ENCODE peak calls at places on chromosomes 5 and 9, in eight cellular contexts. One of them, this sample, is unnamed.

GRCh38 chr5:148523139-148523538 is 131.2 kb downstream of the HTR4 start:
- DNase-seq in EH: no peak
- DNase-seq in erythroblast: no peak
- DNase-seq in neural progenitor cell: peak; percentile 20
- DNase-seq in central memory CD8-positive, alpha-beta T cell: no peak
- DNase-seq in colonic mucosa: no peak
- DNase-seq in GM12891: no peak
- DNase-seq in CD8-positive, alpha-beta memory T cell: no peak
- DNase-seq in this sample: no peak

GRCh38 chr5:2075365-2075764 is 192.6 kb upstream of the IRX4 start:
- DNase-seq in EH: no peak
- DNase-seq in erythroblast: no peak
- DNase-seq in neural progenitor cell: no peak
- DNase-seq in central memory CD8-positive, alpha-beta T cell: no peak
- DNase-seq in colonic mucosa: no peak
- DNase-seq in GM12891: no peak
- DNase-seq in CD8-positive, alpha-beta memory T cell: no peak
- DNase-seq in this sample: no peak

GRCh38 chr5:171842006-171842776 is 56.6 kb downstream of the SMIM23 start:
- DNase-seq in EH: peak; percentile 38
- DNase-seq in erythroblast: no peak
- DNase-seq in neural progenitor cell: no peak
- DNase-seq in central memory CD8-positive, alpha-beta T cell: no peak
- DNase-seq in colonic mucosa: no peak
- DNase-seq in GM12891: no peak
- DNase-seq in CD8-positive, alpha-beta memory T cell: no peak
- DNase-seq in this sample: no peak

GRCh38 chr5:41253109-41253508 is 39.8 kb upstream of the C6 start:
- DNase-seq in EH: no peak
- DNase-seq in erythroblast: no peak
- DNase-seq in neural progenitor cell: no peak
- DNase-seq in central memory CD8-positive, alpha-beta T cell: no peak
- DNase-seq in colonic mucosa: no peak
- DNase-seq in GM12891: no peak
- DNase-seq in CD8-positive, alpha-beta memory T cell: no peak
- DNase-seq in this sample: no peak

GRCh38 chr5:78221467-78221866 is 73.0 kb downstream of the AP3B1 start:
- DNase-seq in EH: no peak
- DNase-seq in erythroblast: no peak
- DNase-seq in neural progenitor cell: no peak
- DNase-seq in central memory CD8-positive, alpha-beta T cell: no peak
- DNase-seq in colonic mucosa: no peak
- DNase-seq in GM12891: no peak
- DNase-seq in CD8-positive, alpha-beta memory T cell: no peak
- DNase-seq in this sample: no peak

GRCh38 chr9:76900884-76901440 is 5.0 kb downstream of the PRUNE2 start:
- DNase-seq in EH: no peak
- DNase-seq in erythroblast: no peak
- DNase-seq in neural progenitor cell: no peak
- DNase-seq in central memory CD8-positive, alpha-beta T cell: no peak
- DNase-seq in colonic mucosa: no peak
- DNase-seq in GM12891: no peak
- DNase-seq in CD8-positive, alpha-beta memory T cell: no peak
- DNase-seq in this sample: no peak

GRCh38 chr9:124665391-124666058 is 105.6 kb downstream of the NR6A1 start:
- DNase-seq in EH: peak; percentile 85
- DNase-seq in erythroblast: no peak
- DNase-seq in neural progenitor cell: no peak
- DNase-seq in central memory CD8-positive, alpha-beta T cell: no peak
- DNase-seq in colonic mucosa: no peak
- DNase-seq in GM12891: no peak
- DNase-seq in CD8-positive, alpha-beta memory T cell: no peak
- DNase-seq in this sample: no peak

GRCh38 chr5:153782589-153783238 is 256.0 kb downstream of the FAM114A2 start:
- DNase-seq in EH: peak; percentile 45
- DNase-seq in erythroblast: no peak
- DNase-seq in neural progenitor cell: peak; percentile 46
- DNase-seq in central memory CD8-positive, alpha-beta T cell: no peak
- DNase-seq in colonic mucosa: no peak
- DNase-seq in GM12891: no peak
- DNase-seq in CD8-positive, alpha-beta memory T cell: no peak
- DNase-seq in this sample: peak; percentile 24

GRCh38 chr9:136856078-136856474 is 3.9 kb downstream of the MAMDC4 start:
- DNase-seq in EH: no peak
- DNase-seq in erythroblast: no peak
- DNase-seq in neural progenitor cell: no peak
- DNase-seq in central memory CD8-positive, alpha-beta T cell: no peak
- DNase-seq in colonic mucosa: peak; percentile 19
- DNase-seq in GM12891: no peak
- DNase-seq in CD8-positive, alpha-beta memory T cell: no peak
- DNase-seq in this sample: no peak

GRCh38 chr5:124783794-124784193 is 37.4 kb upstream of the ZNF608 start:
- DNase-seq in EH: no peak
- DNase-seq in erythroblast: no peak
- DNase-seq in neural progenitor cell: no peak
- DNase-seq in central memory CD8-positive, alpha-beta T cell: no peak
- DNase-seq in colonic mucosa: no peak
- DNase-seq in GM12891: no peak
- DNase-seq in CD8-positive, alpha-beta memory T cell: no peak
- DNase-seq in this sample: no peak

GRCh38 chr9:132994410-132995120 is 16.1 kb downstream of the GFI1B start:
- DNase-seq in EH: peak; percentile 28
- DNase-seq in erythroblast: peak; percentile 93
- DNase-seq in neural progenitor cell: peak; percentile 45
- DNase-seq in central memory CD8-positive, alpha-beta T cell: no peak
- DNase-seq in colonic mucosa: peak; percentile 36
- DNase-seq in GM12891: peak; percentile 57
- DNase-seq in CD8-positive, alpha-beta memory T cell: no peak
- DNase-seq in this sample: no peak

This sample was measured in neuronal stem cell.